ENCODE peak calls at places on chromosome 7, in nine cellular contexts. One of them, this sample, is unnamed.

GRCh38 chr7:130960208-130960988 is 226.4 kb upstream of the KLF14 start:
- DNase-seq in psoas muscle: no peak
- DNase-seq in lower lobe of right lung: no peak
- DNase-seq in fibroblast of lung: peak; percentile 99
- DNase-seq in CD8-positive, alpha-beta memory T cell: peak; percentile 57
- DNase-seq in CD4-positive, CD25-positive, alpha-beta regulatory T cell: peak; percentile 45
- DNase-seq in right lobe of liver: no peak
- DNase-seq in transverse colon: no peak
- DNase-seq in Panc1: peak; percentile 89
- DNase-seq in this sample: peak; percentile 54

GRCh38 chr7:75049817-75050216 is 23.8 kb downstream of the RCC1L start:
- DNase-seq in psoas muscle: no peak
- DNase-seq in lower lobe of right lung: no peak
- DNase-seq in fibroblast of lung: no peak
- DNase-seq in CD8-positive, alpha-beta memory T cell: no peak
- DNase-seq in CD4-positive, CD25-positive, alpha-beta regulatory T cell: no peak
- DNase-seq in right lobe of liver: no peak
- DNase-seq in transverse colon: no peak
- DNase-seq in Panc1: no peak
- DNase-seq in this sample: no peak

GRCh38 chr7:81715984-81716588 is 53.8 kb downstream of the HGF start:
- DNase-seq in psoas muscle: no peak
- DNase-seq in lower lobe of right lung: no peak
- DNase-seq in fibroblast of lung: peak; percentile 53
- DNase-seq in CD8-positive, alpha-beta memory T cell: no peak
- DNase-seq in CD4-positive, CD25-positive, alpha-beta regulatory T cell: no peak
- DNase-seq in right lobe of liver: no peak
- DNase-seq in transverse colon: no peak
- DNase-seq in Panc1: peak; percentile 81
- DNase-seq in this sample: no peak

GRCh38 chr7:20785211-20786048 is 1.3 kb downstream of the SP8 start:
- DNase-seq in psoas muscle: no peak
- DNase-seq in lower lobe of right lung: no peak
- DNase-seq in fibroblast of lung: no peak
- DNase-seq in CD8-positive, alpha-beta memory T cell: no peak
- DNase-seq in CD4-positive, CD25-positive, alpha-beta regulatory T cell: no peak
- DNase-seq in right lobe of liver: peak; percentile 29
- DNase-seq in transverse colon: no peak
- DNase-seq in Panc1: no peak
- DNase-seq in this sample: no peak

GRCh38 chr7:151856516-151856915 is 20.4 kb downstream of the PRKAG2 start:
- DNase-seq in psoas muscle: no peak
- DNase-seq in lower lobe of right lung: peak; percentile 7
- DNase-seq in fibroblast of lung: no peak
- DNase-seq in CD8-positive, alpha-beta memory T cell: no peak
- DNase-seq in CD4-positive, CD25-positive, alpha-beta regulatory T cell: no peak
- DNase-seq in right lobe of liver: no peak
- DNase-seq in transverse colon: no peak
- DNase-seq in Panc1: no peak
- DNase-seq in this sample: no peak

GRCh38 chr7:154769011-154769410 is 233.9 kb downstream of the PAXIP1 start:
- DNase-seq in psoas muscle: no peak
- DNase-seq in lower lobe of right lung: no peak
- DNase-seq in fibroblast of lung: peak; percentile 58
- DNase-seq in CD8-positive, alpha-beta memory T cell: no peak
- DNase-seq in CD4-positive, CD25-positive, alpha-beta regulatory T cell: no peak
- DNase-seq in right lobe of liver: no peak
- DNase-seq in transverse colon: no peak
- DNase-seq in Panc1: no peak
- DNase-seq in this sample: no peak

GRCh38 chr7:85630904-85631582 is 444.2 kb upstream of the SEMA3D start:
- DNase-seq in psoas muscle: no peak
- DNase-seq in lower lobe of right lung: no peak
- DNase-seq in fibroblast of lung: peak; percentile 2
- DNase-seq in CD8-positive, alpha-beta memory T cell: no peak
- DNase-seq in CD4-positive, CD25-positive, alpha-beta regulatory T cell: no peak
- DNase-seq in right lobe of liver: no peak
- DNase-seq in transverse colon: no peak
- DNase-seq in Panc1: no peak
- DNase-seq in this sample: no peak

GRCh38 chr7:22356855-22357310 is at the start of gene RAPGEF5:
- DNase-seq in psoas muscle: no peak
- DNase-seq in lower lobe of right lung: peak; percentile 58
- DNase-seq in fibroblast of lung: peak; percentile 22
- DNase-seq in CD8-positive, alpha-beta memory T cell: no peak
- DNase-seq in CD4-positive, CD25-positive, alpha-beta regulatory T cell: no peak
- DNase-seq in right lobe of liver: peak; percentile 76
- DNase-seq in transverse colon: peak; percentile 75
- DNase-seq in Panc1: no peak
- DNase-seq in this sample: peak; percentile 61

GRCh38 chr7:51062222-51062987 is 254.2 kb downstream of the COBL start:
- DNase-seq in psoas muscle: no peak
- DNase-seq in lower lobe of right lung: peak; percentile 81
- DNase-seq in fibroblast of lung: no peak
- DNase-seq in CD8-positive, alpha-beta memory T cell: no peak
- DNase-seq in CD4-positive, CD25-positive, alpha-beta regulatory T cell: no peak
- DNase-seq in right lobe of liver: no peak
- DNase-seq in transverse colon: no peak
- DNase-seq in Panc1: no peak
- DNase-seq in this sample: no peak

GRCh38 chr7:44196450-44196872 is 4.3 kb upstream of the YKT6 start:
- DNase-seq in psoas muscle: no peak
- DNase-seq in lower lobe of right lung: no peak
- DNase-seq in fibroblast of lung: peak; percentile 30
- DNase-seq in CD8-positive, alpha-beta memory T cell: peak; percentile 20
- DNase-seq in CD4-positive, CD25-positive, alpha-beta regulatory T cell: no peak
- DNase-seq in right lobe of liver: no peak
- DNase-seq in transverse colon: no peak
- DNase-seq in Panc1: no peak
- DNase-seq in this sample: peak; percentile 67

GRCh38 chr7:121832347-121832746 is 40.6 kb upstream of the PTPRZ1 start:
- DNase-seq in psoas muscle: no peak
- DNase-seq in lower lobe of right lung: no peak
- DNase-seq in fibroblast of lung: peak; percentile 18
- DNase-seq in CD8-positive, alpha-beta memory T cell: no peak
- DNase-seq in CD4-positive, CD25-positive, alpha-beta regulatory T cell: no peak
- DNase-seq in right lobe of liver: no peak
- DNase-seq in transverse colon: no peak
- DNase-seq in Panc1: no peak
- DNase-seq in this sample: no peak

GRCh38 chr7:39313376-39313775 is 252.8 kb upstream of the YAE1 start:
- DNase-seq in psoas muscle: no peak
- DNase-seq in lower lobe of right lung: no peak
- DNase-seq in fibroblast of lung: no peak
- DNase-seq in CD8-positive, alpha-beta memory T cell: no peak
- DNase-seq in CD4-positive, CD25-positive, alpha-beta regulatory T cell: no peak
- DNase-seq in right lobe of liver: no peak
- DNase-seq in transverse colon: no peak
- DNase-seq in Panc1: no peak
- DNase-seq in this sample: no peak

DNA sequence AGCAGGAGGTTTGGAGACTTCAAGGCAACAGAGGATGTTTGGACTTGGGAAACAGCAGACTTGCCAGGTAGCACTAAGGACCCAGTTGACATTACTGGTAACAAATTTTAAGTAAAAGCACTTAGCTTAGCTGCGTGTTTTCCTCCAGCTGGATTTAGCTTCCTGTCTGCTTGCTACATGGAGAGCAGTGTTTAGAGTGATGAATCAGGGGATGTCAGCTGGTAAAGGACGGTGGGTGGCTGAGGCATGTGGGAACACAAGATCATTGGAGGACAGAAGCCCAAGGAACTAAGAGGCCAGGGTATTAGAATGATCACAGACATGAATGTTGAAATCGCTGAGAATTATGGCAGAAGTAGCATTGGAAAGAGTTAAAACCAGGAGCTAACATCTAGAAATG is 34.2 kb downstream of the CALD1 start:
- DNase-seq in psoas muscle: no peak
- DNase-seq in lower lobe of right lung: no peak
- DNase-seq in fibroblast of lung: peak; percentile 67
- DNase-seq in CD8-positive, alpha-beta memory T cell: no peak
- DNase-seq in CD4-positive, CD25-positive, alpha-beta regulatory T cell: no peak
- DNase-seq in right lobe of liver: no peak
- DNase-seq in transverse colon: no peak
- DNase-seq in Panc1: no peak
- DNase-seq in this sample: no peak
- H3K4me1 ChIP-seq in psoas muscle: no peaks in the 10 kb centered on the region
- H3K4me1 ChIP-seq in lower lobe of right lung: peaks cover 30% of the 10 kb centered on the region
- H3K4me1 ChIP-seq in fibroblast of lung: peaks cover 17% of the 10 kb centered on the region
- H3K4me1 ChIP-seq in CD8-positive, alpha-beta memory T cell: no peaks in the 10 kb centered on the region
- H3K4me1 ChIP-seq in CD4-positive, CD25-positive, alpha-beta regulatory T cell: no peaks in the 10 kb centered on the region
- H3K4me1 ChIP-seq in right lobe of liver: no peaks in the 10 kb centered on the region
- H3K4me1 ChIP-seq in transverse colon: peaks cover 12% of the 10 kb centered on the region
- H3K4me1 ChIP-seq in Panc1: no peaks in the 10 kb centered on the region
- H3K4me1 ChIP-seq in this sample: no peaks in the 10 kb centered on the region

GRCh38 chr7:142349670-142350405 is 92.0 kb upstream of the PRSS58 start:
- DNase-seq in psoas muscle: no peak
- DNase-seq in lower lobe of right lung: no peak
- DNase-seq in fibroblast of lung: no peak
- DNase-seq in CD8-positive, alpha-beta memory T cell: no peak
- DNase-seq in CD4-positive, CD25-positive, alpha-beta regulatory T cell: no peak
- DNase-seq in right lobe of liver: no peak
- DNase-seq in transverse colon: no peak
- DNase-seq in Panc1: no peak
- DNase-seq in this sample: no peak

GRCh38 chr7:142347091-142347490 is 89.2 kb upstream of the PRSS58 start:
- DNase-seq in psoas muscle: no peak
- DNase-seq in lower lobe of right lung: no peak
- DNase-seq in fibroblast of lung: no peak
- DNase-seq in CD8-positive, alpha-beta memory T cell: no peak
- DNase-seq in CD4-positive, CD25-positive, alpha-beta regulatory T cell: no peak
- DNase-seq in right lobe of liver: no peak
- DNase-seq in transverse colon: no peak
- DNase-seq in Panc1: no peak
- DNase-seq in this sample: peak; percentile 60

GRCh38 chr7:142348100-142348499 is 90.2 kb upstream of the PRSS58 start:
- DNase-seq in psoas muscle: no peak
- DNase-seq in lower lobe of right lung: no peak
- DNase-seq in fibroblast of lung: no peak
- DNase-seq in CD8-positive, alpha-beta memory T cell: no peak
- DNase-seq in CD4-positive, CD25-positive, alpha-beta regulatory T cell: no peak
- DNase-seq in right lobe of liver: no peak
- DNase-seq in transverse colon: no peak
- DNase-seq in Panc1: no peak
- DNase-seq in this sample: peak; percentile 43

GRCh38 chr7:142348921-142349401 is 91.1 kb upstream of the PRSS58 start:
- DNase-seq in psoas muscle: no peak
- DNase-seq in lower lobe of right lung: no peak
- DNase-seq in fibroblast of lung: no peak
- DNase-seq in CD8-positive, alpha-beta memory T cell: no peak
- DNase-seq in CD4-positive, CD25-positive, alpha-beta regulatory T cell: no peak
- DNase-seq in right lobe of liver: no peak
- DNase-seq in transverse colon: no peak
- DNase-seq in Panc1: no peak
- DNase-seq in this sample: peak; percentile 89

GRCh38 chr7:142345817-142346216 is 88.0 kb upstream of the PRSS58 start:
- DNase-seq in psoas muscle: no peak
- DNase-seq in lower lobe of right lung: no peak
- DNase-seq in fibroblast of lung: no peak
- DNase-seq in CD8-positive, alpha-beta memory T cell: peak; percentile 68
- DNase-seq in CD4-positive, CD25-positive, alpha-beta regulatory T cell: no peak
- DNase-seq in right lobe of liver: no peak
- DNase-seq in transverse colon: no peak
- DNase-seq in Panc1: no peak
- DNase-seq in this sample: peak; percentile 94
- H3K4me1 ChIP-seq in psoas muscle: no peaks in the 10 kb centered on the region
- H3K4me1 ChIP-seq in lower lobe of right lung: no peaks in the 10 kb centered on the region
- H3K4me1 ChIP-seq in fibroblast of lung: no peaks in the 10 kb centered on the region
- H3K4me1 ChIP-seq in CD8-positive, alpha-beta memory T cell: peaks cover 23% of the 10 kb centered on the region
- H3K4me1 ChIP-seq in CD4-positive, CD25-positive, alpha-beta regulatory T cell: no peaks in the 10 kb centered on the region
- H3K4me1 ChIP-seq in right lobe of liver: no peaks in the 10 kb centered on the region
- H3K4me1 ChIP-seq in transverse colon: no peaks in the 10 kb centered on the region
- H3K4me1 ChIP-seq in Panc1: no peaks in the 10 kb centered on the region
- H3K4me1 ChIP-seq in this sample: peaks cover 70% of the 10 kb centered on the region

DNA sequence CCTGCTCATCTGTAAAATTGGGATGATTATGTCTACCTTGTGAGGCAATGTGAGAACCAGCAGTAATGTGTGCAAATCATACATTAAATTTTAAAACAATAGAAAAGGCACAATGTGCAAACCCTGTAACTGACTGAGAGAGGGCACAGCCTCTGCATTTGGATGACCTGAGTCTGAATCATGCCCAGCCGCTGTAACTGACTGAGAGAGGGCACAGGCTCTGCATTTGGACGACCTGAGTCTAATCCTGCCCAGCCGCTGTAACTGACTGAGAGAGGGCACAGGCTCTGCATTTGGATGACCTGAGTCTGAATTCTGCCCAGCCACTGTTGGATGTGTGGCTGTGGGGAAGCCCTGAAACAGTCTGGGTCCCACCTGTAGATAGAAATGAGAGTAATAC is 351.5 kb upstream of the SHH start:
- DNase-seq in psoas muscle: no peak
- DNase-seq in lower lobe of right lung: no peak
- DNase-seq in fibroblast of lung: no peak
- DNase-seq in CD8-positive, alpha-beta memory T cell: no peak
- DNase-seq in CD4-positive, CD25-positive, alpha-beta regulatory T cell: no peak
- DNase-seq in right lobe of liver: no peak
- DNase-seq in transverse colon: no peak
- DNase-seq in Panc1: no peak
- DNase-seq in this sample: no peak
- H3K4me1 ChIP-seq in psoas muscle: no peaks in the 10 kb centered on the region
- H3K4me1 ChIP-seq in lower lobe of right lung: no peaks in the 10 kb centered on the region
- H3K4me1 ChIP-seq in fibroblast of lung: no peaks in the 10 kb centered on the region
- H3K4me1 ChIP-seq in CD8-positive, alpha-beta memory T cell: no peaks in the 10 kb centered on the region
- H3K4me1 ChIP-seq in CD4-positive, CD25-positive, alpha-beta regulatory T cell: no peaks in the 10 kb centered on the region
- H3K4me1 ChIP-seq in right lobe of liver: no peaks in the 10 kb centered on the region
- H3K4me1 ChIP-seq in transverse colon: no peaks in the 10 kb centered on the region
- H3K4me1 ChIP-seq in Panc1: no peaks in the 10 kb centered on the region
- H3K4me1 ChIP-seq in this sample: no peaks in the 10 kb centered on the region

GRCh38 chr7:55540226-55540858 is 32.0 kb downstream of the VOPP1 start:
- DNase-seq in psoas muscle: no peak
- DNase-seq in lower lobe of right lung: no peak
- DNase-seq in fibroblast of lung: no peak
- DNase-seq in CD8-positive, alpha-beta memory T cell: no peak
- DNase-seq in CD4-positive, CD25-positive, alpha-beta regulatory T cell: no peak
- DNase-seq in right lobe of liver: no peak
- DNase-seq in transverse colon: no peak
- DNase-seq in Panc1: no peak
- DNase-seq in this sample: no peak

GRCh38 chr7:55539380-55539779 is 32.9 kb downstream of the VOPP1 start:
- DNase-seq in psoas muscle: no peak
- DNase-seq in lower lobe of right lung: no peak
- DNase-seq in fibroblast of lung: peak; percentile 39
- DNase-seq in CD8-positive, alpha-beta memory T cell: no peak
- DNase-seq in CD4-positive, CD25-positive, alpha-beta regulatory T cell: no peak
- DNase-seq in right lobe of liver: no peak
- DNase-seq in transverse colon: no peak
- DNase-seq in Panc1: no peak
- DNase-seq in this sample: no peak

GRCh38 chr7:55536619-55537457 is 35.5 kb downstream of the VOPP1 start:
- DNase-seq in psoas muscle: no peak
- DNase-seq in lower lobe of right lung: no peak
- DNase-seq in fibroblast of lung: no peak
- DNase-seq in CD8-positive, alpha-beta memory T cell: peak; percentile 18
- DNase-seq in CD4-positive, CD25-positive, alpha-beta regulatory T cell: no peak
- DNase-seq in right lobe of liver: no peak
- DNase-seq in transverse colon: no peak
- DNase-seq in Panc1: no peak
- DNase-seq in this sample: peak; percentile 54

GRCh38 chr7:55537458-55537825 is 34.9 kb downstream of the VOPP1 start:
- DNase-seq in psoas muscle: no peak
- DNase-seq in lower lobe of right lung: no peak
- DNase-seq in fibroblast of lung: no peak
- DNase-seq in CD8-positive, alpha-beta memory T cell: no peak
- DNase-seq in CD4-positive, CD25-positive, alpha-beta regulatory T cell: no peak
- DNase-seq in right lobe of liver: no peak
- DNase-seq in transverse colon: no peak
- DNase-seq in Panc1: no peak
- DNase-seq in this sample: no peak

GRCh38 chr7:55538538-55538937 is 33.8 kb downstream of the VOPP1 start:
- DNase-seq in psoas muscle: no peak
- DNase-seq in lower lobe of right lung: no peak
- DNase-seq in fibroblast of lung: peak; percentile 98
- DNase-seq in CD8-positive, alpha-beta memory T cell: no peak
- DNase-seq in CD4-positive, CD25-positive, alpha-beta regulatory T cell: no peak
- DNase-seq in right lobe of liver: no peak
- DNase-seq in transverse colon: no peak
- DNase-seq in Panc1: no peak
- DNase-seq in this sample: no peak
- H3K4me1 ChIP-seq in psoas muscle: peaks cover 67% of the 10 kb centered on the region
- H3K4me1 ChIP-seq in lower lobe of right lung: peaks cover 56% of the 10 kb centered on the region
- H3K4me1 ChIP-seq in fibroblast of lung: peaks cover 18% of the 10 kb centered on the region
- H3K4me1 ChIP-seq in CD8-positive, alpha-beta memory T cell: peaks cover 46% of the 10 kb centered on the region
- H3K4me1 ChIP-seq in CD4-positive, CD25-positive, alpha-beta regulatory T cell: peaks cover 63% of the 10 kb centered on the region
- H3K4me1 ChIP-seq in right lobe of liver: no peaks in the 10 kb centered on the region
- H3K4me1 ChIP-seq in transverse colon: peaks cover 13% of the 10 kb centered on the region
- H3K4me1 ChIP-seq in Panc1: peaks cover 24% of the 10 kb centered on the region
- H3K4me1 ChIP-seq in this sample: peaks cover 59% of the 10 kb centered on the region